ENCODE peak calls at places on chromosomes 12 and 14, in six cellular contexts. X is Peyer's patch, H is H9, E is lower lobe of right lung, C is cardiac muscle cell, Y is astrocyte. N is an unnamed sample.

GRCh38 chr12:52243264-52243773 is 10.3 kb downstream of the KRT7 start:
- DNase-seq in X (no peak), H (no peak), E (no peak), C (no peak), Y (peak; percentile 50), N (no peak)

GRCh38 chr14:23183076-23183475 is 384 bp downstream of the SLC7A8 start:
- DNase-seq in X (no peak), H (no peak), E (no peak), C (no peak), Y (no peak), N (no peak)

GRCh38 chr12:3168775-3169221 is 91.6 kb downstream of the TSPAN9 start:
- DNase-seq in X (no peak), H (no peak), E (no peak), C (no peak), Y (peak; percentile 97), N (no peak)

GRCh38 chr12:125140918-125141573 is 75.8 kb downstream of the AACS start:
- DNase-seq in X (no peak), H (no peak), E (no peak), C (no peak), Y (peak; percentile 78), N (no peak)

GRCh38 chr12:64538146-64538545 is 72.1 kb upstream of the RASSF3 start:
- DNase-seq in X (no peak), H (no peak), E (no peak), C (no peak), Y (no peak), N (no peak)

GRCh38 chr12:117038023-117038680 is 61.1 kb downstream of the TESC start:
- DNase-seq in X (no peak), H (no peak), E (no peak), C (no peak), Y (no peak), N (no peak)

GRCh38 chr12:111640498-111640897 is 41.4 kb upstream of the ATXN2 start:
- DNase-seq in X (no peak), H (no peak), E (no peak), C (no peak), Y (no peak), N (no peak)

GRCh38 chr12:24603371-24603770 is 345.5 kb downstream of the BCAT1 start:
- DNase-seq in X (no peak), H (no peak), E (no peak), C (no peak), Y (no peak), N (no peak)

GRCh38 chr14:71621966-71622365 is 310.3 kb upstream of the RGS6 start:
- DNase-seq in X (no peak), H (no peak), E (no peak), C (no peak), Y (no peak), N (no peak)

GRCh38 chr12:65941388-65941787 is 117.1 kb downstream of the HMGA2 start:
- DNase-seq in X (no peak), H (no peak), E (no peak), C (no peak), Y (peak; percentile 96), N (no peak)

GRCh38 chr14:83575301-83575700 is 1954.6 kb upstream of the FLRT2 start:
- DNase-seq in X (no peak), H (no peak), E (no peak), C (no peak), Y (no peak), N (no peak)

GRCh38 chr14:101408077-101408831 is 153.0 kb upstream of the DIO3 start:
- DNase-seq in X (no peak), H (no peak), E (no peak), C (no peak), Y (peak; percentile 75), N (no peak)

DNA sequence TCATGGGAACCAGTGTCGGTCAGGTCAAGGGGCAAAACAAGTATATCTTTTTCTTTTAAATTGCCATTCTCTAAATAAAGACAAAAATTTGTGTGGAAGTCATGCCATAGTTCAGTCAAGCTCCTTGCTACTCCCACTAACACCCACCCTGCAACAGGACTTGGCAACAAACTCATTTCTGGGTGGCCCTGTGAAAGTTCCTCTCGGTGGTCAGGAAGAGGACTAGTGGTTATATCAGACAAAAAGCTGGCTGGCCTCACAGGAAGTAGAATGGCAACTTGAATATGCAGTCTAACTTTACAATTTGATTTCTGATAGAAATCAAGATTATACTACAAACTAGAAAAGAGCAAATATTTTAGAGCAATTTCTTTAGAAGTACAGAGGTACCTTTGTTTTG is 11.2 kb downstream of the DHRS7 start:
- DNase-seq in X (no peak), H (no peak), E (no peak), C (no peak), Y (no peak), N (no peak)
- H3K27ac ChIP-seq in X (peak overlapping the region; percentile 14), H (no peak overlapping the region), E (peak overlapping the region; percentile 32), C (no peak overlapping the region), Y (no peak overlapping the region), N (peak overlapping the region; percentile 31)

GRCh38 chr12:6466184-6466573 is 4.3 kb downstream of the VAMP1 start:
- DNase-seq in X (peak; percentile 13), H (no peak), E (no peak), C (no peak), Y (no peak), N (no peak)
- H3K4me1 ChIP-seq in X (no peaks in the 10 kb centered on the region), H (no peaks in the 10 kb centered on the region), E (peaks cover 70% of the 10 kb centered on the region), C (peaks cover 12% of the 10 kb centered on the region), Y (peaks cover 14% of the 10 kb centered on the region), N (peaks cover 43% of the 10 kb centered on the region)

DNA sequence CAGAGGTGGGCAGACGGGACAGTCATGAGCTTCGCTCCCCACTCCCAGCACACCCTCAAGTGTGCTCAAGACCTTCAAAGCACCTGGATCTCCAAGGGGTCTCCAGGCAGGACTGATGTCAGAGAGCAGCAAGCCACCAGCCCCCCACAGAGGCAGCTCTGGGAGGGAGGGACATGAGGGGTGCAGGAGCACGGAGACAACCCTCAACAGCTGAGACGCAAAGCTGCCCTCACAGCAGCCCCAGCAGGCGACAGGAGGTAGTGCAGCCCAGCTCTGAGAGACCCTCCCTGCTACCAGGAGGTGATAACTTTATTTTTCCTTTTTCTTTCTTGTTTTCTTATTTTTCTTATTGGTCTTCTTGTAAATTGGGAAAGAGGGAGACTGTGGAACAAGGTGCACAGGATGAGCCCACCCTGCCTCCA is 17.9 kb downstream of the SIVA1 start:
- DNase-seq in X (no peak), H (no peak), E (no peak), C (no peak), Y (no peak), N (no peak)
- TF ChIP-seq CTCF in X (peak; percentile 38), H (peak; percentile 70), E (peak; percentile 55), C (peak; percentile 57), Y (peak; percentile 56), N (peak; percentile 42)

DNA sequence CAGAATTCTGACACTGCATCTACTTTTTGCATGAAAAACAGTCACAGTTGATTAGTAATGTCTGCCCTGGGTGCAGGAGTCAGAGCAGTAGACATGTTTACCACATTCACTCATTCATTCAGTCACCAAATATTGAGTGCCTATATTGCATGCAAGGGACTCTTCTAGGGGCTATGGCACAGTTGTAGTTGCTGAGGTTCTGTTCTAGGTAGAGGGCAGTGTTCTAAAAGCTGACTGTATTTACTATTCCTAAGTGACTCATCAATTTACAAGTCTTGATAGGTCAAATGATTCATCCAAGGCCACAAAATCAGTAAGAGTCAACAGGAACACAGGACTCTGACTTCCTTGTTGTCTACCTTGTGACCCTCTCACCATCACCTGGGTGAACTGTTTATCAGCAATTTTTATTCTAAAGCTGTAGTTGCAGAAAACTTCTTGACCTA is 223.0 kb downstream of the KTN1 start:
- DNase-seq in X (no peak), H (no peak), E (no peak), C (no peak), Y (peak; percentile 30), N (no peak)
- H3K27ac ChIP-seq in X (peak overlapping the region; percentile 79), H (no peak overlapping the region), E (no peak overlapping the region), C (no peak overlapping the region), Y (no peak overlapping the region), N (no peak overlapping the region)

GRCh38 chr12:123135688-123136087 is 15.2 kb downstream of the PITPNM2 start:
- DNase-seq in X (no peak), H (no peak), E (no peak), C (no peak), Y (no peak), N (no peak)
- H3K4me1 ChIP-seq in X (peaks cover 8% of the 10 kb centered on the region), H (no peaks in the 10 kb centered on the region), E (peaks cover 59% of the 10 kb centered on the region), C (peaks cover 7% of the 10 kb centered on the region), Y (peaks cover 9% of the 10 kb centered on the region), N (peaks cover 35% of the 10 kb centered on the region)

GRCh38 chr14:85131523-85131922 is 398.4 kb upstream of the FLRT2 start:
- DNase-seq in X (no peak), H (peak; percentile 66), E (no peak), C (no peak), Y (no peak), N (no peak)
- TF ChIP-seq CTCF in X (no peak), H (peak; percentile 73), E (no peak), C (no peak), Y (no peak), N (peak; percentile 14)

GRCh38 chr14:103223818-103224352 is 100.6 kb downstream of the TNFAIP2 start:
- DNase-seq in X (no peak), H (no peak), E (no peak), C (no peak), Y (no peak), N (no peak)
- H3K27ac ChIP-seq in X (no peak overlapping the region), H (no peak overlapping the region), E (no peak overlapping the region), C (no peak overlapping the region), Y (no peak overlapping the region), N (no peak overlapping the region)

GRCh38 chr12:49667319-49668090 is 39.7 kb downstream of the FMNL3 start:
- DNase-seq in X (no peak), H (no peak), E (no peak), C (no peak), Y (peak; percentile 55), N (no peak)
- H3K4me1 ChIP-seq in X (no peaks in the 10 kb centered on the region), H (peaks cover 6% of the 10 kb centered on the region), E (peaks cover 67% of the 10 kb centered on the region), C (peaks cover 31% of the 10 kb centered on the region), Y (peaks cover 49% of the 10 kb centered on the region), N (peaks cover 83% of the 10 kb centered on the region)

GRCh38 chr14:92553456-92553855 is 39.9 kb downstream of the RIN3 start:
- DNase-seq in X (no peak), H (no peak), E (no peak), C (peak; percentile 24), Y (peak; percentile 70), N (no peak)

GRCh38 chr14:92552066-92552465 is 38.5 kb downstream of the RIN3 start:
- DNase-seq in X (peak; percentile 37), H (no peak), E (no peak), C (no peak), Y (no peak), N (no peak)

GRCh38 chr14:92549853-92550244 is 36.3 kb downstream of the RIN3 start:
- DNase-seq in X (no peak), H (no peak), E (no peak), C (no peak), Y (peak; percentile 46), N (peak; percentile 48)

GRCh38 chr14:92549096-92549852 is 35.7 kb downstream of the RIN3 start:
- DNase-seq in X (no peak), H (no peak), E (no peak), C (no peak), Y (no peak), N (peak; percentile 45)

DNA sequence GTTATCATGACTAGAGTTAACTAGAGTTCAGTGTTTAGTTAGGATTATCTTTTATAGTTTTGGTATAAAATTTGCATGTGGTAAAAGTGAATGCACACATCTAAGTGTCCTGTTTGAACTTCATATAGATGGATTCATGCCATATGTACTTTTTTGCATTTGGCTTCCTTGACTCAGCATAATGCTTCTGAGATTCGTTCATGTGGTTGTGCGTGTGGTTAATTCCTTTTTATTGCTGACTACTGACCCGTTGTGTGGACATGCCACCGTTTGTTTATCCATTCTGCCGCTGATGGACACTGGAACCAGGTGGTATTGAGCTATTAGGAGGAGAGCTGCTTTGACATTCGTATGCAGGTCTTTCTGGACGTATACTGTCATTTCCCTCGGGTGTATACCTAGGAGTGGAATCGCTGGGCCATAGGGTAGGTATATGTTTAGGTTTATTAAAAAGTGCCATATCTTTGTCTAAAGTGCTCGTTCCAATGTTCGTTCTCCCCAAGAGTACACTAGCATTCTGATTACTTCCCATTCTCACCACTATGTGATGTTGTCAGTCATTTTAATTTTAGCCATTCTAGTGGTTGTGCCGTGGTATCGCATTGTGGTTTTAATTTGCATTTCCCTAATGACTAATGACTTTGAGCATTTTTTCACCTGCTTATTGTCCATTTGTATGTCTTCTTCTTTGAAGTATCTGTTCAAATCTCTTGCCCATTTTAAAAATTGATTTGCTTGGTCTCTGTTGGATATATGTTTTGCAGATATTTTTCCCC is 37.7 kb downstream of the RIN3 start:
- DNase-seq in X (no peak), H (no peak), E (no peak), C (no peak), Y (no peak), N (no peak)
- TF ChIP-seq CTCF in X (peak; percentile 84), H (no peak), E (no peak), C (no peak), Y (no peak), N (no peak)